ENCODE peak calls at places on chromosomes 1 and 21, in six cellular contexts. Q is erythroblast; F is NCI-H2081; A is BJ; D is activated gamma-delta T cell treated with anti-CD3 and anti-CD28 coated beads, Interleukin-2, amount 50 U/mL, for 16 hours; Z is mesothelial cell of epicardium. G is an unnamed sample.

GRCh38 chr1:2555634-2556276 is 416 bp upstream of the TNFRSF14 start:
- DNase-seq in Q (peak), F (no peak), A (no peak), D (peak), Z (no peak), G (peak)

GRCh38 chr1:197921235-197922069 is 4.3 kb downstream of the LHX9 start:
- DNase-seq in Q (peak), F (peak), A (no peak), D (no peak), Z (no peak), G (peak)

GRCh38 chr1:60903591-60903990 is 178.8 kb upstream of the NFIA start:
- DNase-seq in Q (no peak), F (no peak), A (no peak), D (no peak), Z (no peak), G (peak)

GRCh38 chr1:170200665-170201397 is 55.1 kb downstream of the NTMT2 start:
- DNase-seq in Q (no peak), F (no peak), A (no peak), D (no peak), Z (no peak), G (no peak)

GRCh38 chr1:100597784-100598183 is 59.8 kb downstream of the GPR88 start:
- DNase-seq in Q (no peak), F (no peak), A (no peak), D (no peak), Z (no peak), G (no peak)

GRCh38 chr1:15453773-15454172 is 2.8 kb upstream of the CELA2A start:
- DNase-seq in Q (no peak), F (no peak), A (no peak), D (no peak), Z (no peak), G (no peak)

GRCh38 chr1:59766463-59766862 is 48.3 kb upstream of the HOOK1 start:
- DNase-seq in Q (no peak), F (no peak), A (no peak), D (no peak), Z (no peak), G (no peak)

GRCh38 chr21:31597683-31598082 is 61.8 kb upstream of the SOD1 start:
- DNase-seq in Q (no peak), F (no peak), A (no peak), D (no peak), Z (no peak), G (peak)

GRCh38 chr1:178620584-178621475 is 104.2 kb upstream of the RALGPS2 start:
- DNase-seq in Q (no peak), F (no peak), A (no peak), D (no peak), Z (no peak), G (no peak)

GRCh38 chr1:151513626-151514101 is 2.5 kb downstream of the CGN start:
- DNase-seq in Q (no peak), F (no peak), A (no peak), D (no peak), Z (no peak), G (peak)

GRCh38 chr1:19430121-19431068 is 54.9 kb downstream of the CAPZB start:
- DNase-seq in Q (no peak), F (peak), A (no peak), D (no peak), Z (no peak), G (peak)

GRCh38 chr1:93673159-93673657 is 8.4 kb downstream of the BCAR3 start:
- DNase-seq in Q (peak), F (no peak), A (no peak), D (no peak), Z (no peak), G (no peak)

G was measured in upper lobe of left lung.